ENCODE peak calls at places on chromosomes 11 and 22, in nine cellular contexts. D is stimulated activated CD8-positive, alpha-beta memory T cell treated with anti-CD3 and anti-CD28 coated beads, Interleukin-15, amount 100 ng/mL, for 4 hours; A is epithelial cell of prostate; O is GM19239; F is psoas muscle; V is T-helper 1 cell; R is cardiac muscle cell; L is kidney epithelial cell; B is MCF 10A. Y is an unnamed sample.

GRCh38 chr11:61378713-61379313 is 13.6 kb upstream of the TMEM216 start:
- DNase-seq in D (no peak), A (peak; percentile 81), O (no peak), F (no peak), V (no peak), R (no peak), L (no peak), B (peak; percentile 94), Y (no peak)

GRCh38 chr11:59141673-59142460 is 789 bp upstream of the FAM111A start:
- DNase-seq in D (no peak), A (no peak), O (no peak), F (no peak), V (no peak), R (no peak), L (no peak), B (no peak), Y (no peak)

GRCh38 chr11:92152245-92152644 is 72.4 kb upstream of the FAT3 start:
- DNase-seq in D (no peak), A (no peak), O (no peak), F (no peak), V (no peak), R (no peak), L (no peak), B (peak; percentile 11), Y (no peak)

GRCh38 chr22:39454385-39454871 is 2.4 kb upstream of the MGAT3 start:
- DNase-seq in D (no peak), A (no peak), O (no peak), F (no peak), V (no peak), R (no peak), L (no peak), B (no peak), Y (no peak)

GRCh38 chr11:130478881-130479280 is 30.4 kb downstream of the ADAMTS15 start:
- DNase-seq in D (no peak), A (no peak), O (no peak), F (no peak), V (no peak), R (no peak), L (no peak), B (no peak), Y (no peak)

GRCh38 chr11:72191961-72192381 is at the start of gene FOLR1:
- DNase-seq in D (no peak), A (no peak), O (no peak), F (no peak), V (no peak), R (peak; percentile 15), L (no peak), B (peak; percentile 40), Y (no peak)

GRCh38 chr11:67468509-67468834 is 579 bp downstream of the TMEM134 start:
- DNase-seq in D (no peak), A (no peak), O (no peak), F (no peak), V (no peak), R (no peak), L (no peak), B (no peak), Y (no peak)

GRCh38 chr11:3122775-3123201 is 42.3 kb downstream of the OSBPL5 start:
- DNase-seq in D (no peak), A (no peak), O (no peak), F (no peak), V (no peak), R (no peak), L (no peak), B (no peak), Y (no peak)

GRCh38 chr11:2795491-2795991 is 90.0 kb downstream of the CDKN1C start:
- DNase-seq in D (no peak), A (no peak), O (no peak), F (peak; percentile 10), V (no peak), R (no peak), L (no peak), B (no peak), Y (no peak)

GRCh38 chr22:27105142-27106025 is 448.0 kb downstream of the MIAT start:
- DNase-seq in D (no peak), A (no peak), O (no peak), F (peak; percentile 76), V (no peak), R (no peak), L (no peak), B (peak; percentile 85), Y (no peak)

GRCh38 chr11:117589024-117589423 is 208.0 kb downstream of the DSCAML1 start:
- DNase-seq in D (no peak), A (no peak), O (no peak), F (no peak), V (no peak), R (no peak), L (no peak), B (no peak), Y (no peak)

GRCh38 chr22:42595434-42595833 is 19.2 kb downstream of the POLDIP3 start:
- DNase-seq in D (no peak), A (no peak), O (no peak), F (no peak), V (no peak), R (peak; percentile 75), L (no peak), B (no peak), Y (no peak)

GRCh38 chr11:122696662-122697061 is 41.1 kb downstream of the UBASH3B start:
- DNase-seq in D (peak; percentile 58), A (no peak), O (no peak), F (no peak), V (peak; percentile 75), R (no peak), L (no peak), B (no peak), Y (no peak)

GRCh38 chr11:57491371-57492061 is 24.0 kb downstream of the SLC43A1 start:
- DNase-seq in D (no peak), A (no peak), O (no peak), F (peak; percentile 49), V (peak; percentile 59), R (peak; percentile 42), L (no peak), B (peak; percentile 43), Y (no peak)

GRCh38 chr11:113286509-113287497 is 27.6 kb upstream of the TTC12 start:
- DNase-seq in D (no peak), A (no peak), O (no peak), F (no peak), V (no peak), R (no peak), L (no peak), B (no peak), Y (no peak)

GRCh38 chr22:29171721-29172120 is 34.0 kb upstream of the EMID1 start:
- DNase-seq in D (no peak), A (no peak), O (no peak), F (no peak), V (no peak), R (no peak), L (no peak), B (no peak), Y (no peak)

GRCh38 chr11:106159846-106160245 is 82.4 kb downstream of the AASDHPPT start:
- DNase-seq in D (no peak), A (no peak), O (no peak), F (no peak), V (no peak), R (no peak), L (no peak), B (peak; percentile 71), Y (no peak)

GRCh38 chr11:78220218-78221157 is 31.8 kb downstream of the USP35 start:
- DNase-seq in D (no peak), A (no peak), O (no peak), F (no peak), V (no peak), R (no peak), L (no peak), B (no peak), Y (no peak)

GRCh38 chr11:110712643-110713468 is 619 bp upstream of the ARHGAP20 start:
- DNase-seq in D (no peak), A (no peak), O (no peak), F (peak; percentile 13), V (peak; percentile 8), R (peak; percentile 28), L (no peak), B (no peak), Y (no peak)

GRCh38 chr11:68854273-68854958 is 12.7 kb upstream of the CPT1A start:
- DNase-seq in D (no peak), A (no peak), O (no peak), F (no peak), V (no peak), R (no peak), L (no peak), B (no peak), Y (no peak)

GRCh38 chr11:117875397-117876048 is 935 bp downstream of the FXYD6 start:
- DNase-seq in D (no peak), A (no peak), O (no peak), F (no peak), V (no peak), R (peak; percentile 42), L (no peak), B (no peak), Y (no peak)

GRCh38 chr11:723120-723883 is 17.3 kb downstream of the EPS8L2 start:
- DNase-seq in D (peak; percentile 24), A (no peak), O (no peak), F (peak; percentile 31), V (peak; percentile 56), R (peak; percentile 54), L (no peak), B (peak; percentile 60), Y (no peak)

GRCh38 chr11:2182692-2183474 is 11.3 kb upstream of the TH start:
- DNase-seq in D (no peak), A (no peak), O (no peak), F (no peak), V (no peak), R (no peak), L (no peak), B (no peak), Y (no peak)

GRCh38 chr11:19239039-19239438 is 1.7 kb downstream of the E2F8 start:
- DNase-seq in D (no peak), A (no peak), O (no peak), F (no peak), V (no peak), R (no peak), L (no peak), B (no peak), Y (no peak)

GRCh38 chr22:35328472-35328885 is 28.8 kb downstream of the TOM1 start:
- DNase-seq in D (no peak), A (no peak), O (no peak), F (peak; percentile 52), V (no peak), R (no peak), L (no peak), B (peak; percentile 59), Y (no peak)

GRCh38 chr22:35928273-35928798 is 100.3 kb downstream of the RBFOX2 start:
- DNase-seq in D (no peak), A (no peak), O (no peak), F (no peak), V (no peak), R (no peak), L (no peak), B (no peak), Y (no peak)

GRCh38 chr11:128313931-128314330 is 273.4 kb downstream of the ETS1 start:
- DNase-seq in D (no peak), A (no peak), O (no peak), F (no peak), V (no peak), R (no peak), L (no peak), B (no peak), Y (no peak)

GRCh38 chr22:44402196-44403111 is 89.7 kb upstream of the SHISAL1 start:
- DNase-seq in D (no peak), A (no peak), O (no peak), F (no peak), V (no peak), R (no peak), L (no peak), B (no peak), Y (no peak)

GRCh38 chr22:50200333-50201190 is at the start of gene SELENOO:
- DNase-seq in D (peak; percentile 82), A (peak; percentile 29), O (peak; percentile 100), F (peak; percentile 96), V (peak; percentile 92), R (peak; percentile 92), L (no peak), B (peak; percentile 88), Y (no peak)

GRCh38 chr22:25057013-25057881 is 104.7 kb downstream of the KIAA1671 start:
- DNase-seq in D (peak; percentile 52), A (no peak), O (peak; percentile 52), F (peak; percentile 55), V (peak; percentile 69), R (peak; percentile 72), L (no peak), B (peak; percentile 65), Y (no peak)

GRCh38 chr11:105610796-105611361 is 1.0 kb downstream of the GRIA4 start:
- DNase-seq in D (no peak), A (no peak), O (no peak), F (no peak), V (no peak), R (peak; percentile 4), L (no peak), B (no peak), Y (no peak)